ENCODE peak calls at places on chromosome 13, in nine cellular contexts. Y, X, S, J, B, P, C, I and M are unnamed samples.

GRCh38 chr13:49444517-49445395 is 682 bp downstream of the SETDB2 start:
- DNase-seq in Y (no peak), X (peak; percentile 61), S (no peak), J (no peak), B (no peak), P (peak; percentile 35), C (peak; percentile 25), I (peak; percentile 78), M (no peak)

GRCh38 chr13:53562419-53562818 is 533.8 kb downstream of the OLFM4 start:
- DNase-seq in Y (no peak), X (no peak), S (no peak), J (no peak), B (no peak), P (no peak), C (no peak), I (no peak), M (no peak)

GRCh38 chr13:30870049-30870884 is 35.8 kb upstream of the MEDAG start:
- DNase-seq in Y (peak; percentile 78), X (peak; percentile 57), S (peak; percentile 92), J (peak; percentile 91), B (peak; percentile 90), P (peak; percentile 55), C (peak; percentile 38), I (peak; percentile 89), M (no peak)

GRCh38 chr13:21511841-21512240 is 52.7 kb upstream of the ZDHHC20 start:
- DNase-seq in Y (no peak), X (no peak), S (no peak), J (no peak), B (no peak), P (no peak), C (no peak), I (no peak), M (no peak)

GRCh38 chr13:77533875-77534788 is 1.4 kb upstream of the SCEL start:
- DNase-seq in Y (no peak), X (no peak), S (no peak), J (no peak), B (no peak), P (no peak), C (peak; percentile 30), I (no peak), M (no peak)

GRCh38 chr13:94617389-94618000 is 15.8 kb downstream of the GPR180 start:
- DNase-seq in Y (no peak), X (peak; percentile 21), S (no peak), J (no peak), B (no peak), P (no peak), C (no peak), I (no peak), M (no peak)

GRCh38 chr13:70203661-70204229 is 95.5 kb upstream of the KLHL1 start:
- DNase-seq in Y (no peak), X (no peak), S (no peak), J (no peak), B (no peak), P (no peak), C (peak; percentile 12), I (no peak), M (no peak)

GRCh38 chr13:33401238-33401637 is 115.7 kb upstream of the STARD13 start:
- DNase-seq in Y (peak; percentile 23), X (no peak), S (no peak), J (no peak), B (peak; percentile 65), P (peak; percentile 75), C (no peak), I (no peak), M (no peak)

GRCh38 chr13:50309872-50310594 is 294.8 kb downstream of the KCNRG start:
- DNase-seq in Y (no peak), X (no peak), S (no peak), J (no peak), B (no peak), P (no peak), C (no peak), I (no peak), M (no peak)

GRCh38 chr13:103283451-103283820 is 217.2 kb upstream of the SLC10A2 start:
- DNase-seq in Y (no peak), X (no peak), S (no peak), J (no peak), B (no peak), P (no peak), C (no peak), I (no peak), M (no peak)

GRCh38 chr13:104810242-104810641 is 1725.2 kb downstream of the EFNB2 start:
- DNase-seq in Y (no peak), X (no peak), S (no peak), J (no peak), B (no peak), P (no peak), C (no peak), I (no peak), M (no peak)

GRCh38 chr13:108346376-108346775 is 76.9 kb downstream of the TNFSF13B start:
- DNase-seq in Y (no peak), X (no peak), S (no peak), J (no peak), B (no peak), P (no peak), C (no peak), I (no peak), M (no peak)

GRCh38 chr13:106118996-106119395 is 416.5 kb downstream of the EFNB2 start:
- DNase-seq in Y (no peak), X (no peak), S (no peak), J (no peak), B (no peak), P (no peak), C (no peak), I (no peak), M (no peak)

GRCh38 chr13:104953588-104953987 is 1581.9 kb downstream of the EFNB2 start:
- DNase-seq in Y (no peak), X (no peak), S (no peak), J (no peak), B (no peak), P (no peak), C (no peak), I (no peak), M (no peak)

GRCh38 chr13:113635709-113636108 is 22.3 kb downstream of the ATP4B start:
- DNase-seq in Y (no peak), X (no peak), S (no peak), J (no peak), B (no peak), P (no peak), C (no peak), I (no peak), M (peak; percentile 47)

GRCh38 chr13:113635048-113635420 is 23.0 kb downstream of the ATP4B start:
- DNase-seq in Y (no peak), X (no peak), S (no peak), J (no peak), B (no peak), P (no peak), C (no peak), I (no peak), M (peak; percentile 58)

GRCh38 chr13:113638173-113638746 is 19.7 kb downstream of the ATP4B start:
- DNase-seq in Y (no peak), X (no peak), S (peak; percentile 3), J (peak; percentile 10), B (peak; percentile 9), P (peak; percentile 4), C (no peak), I (no peak), M (no peak)

GRCh38 chr13:113637262-113638160 is 20.5 kb downstream of the ATP4B start:
- DNase-seq in Y (no peak), X (no peak), S (no peak), J (no peak), B (peak; percentile 17), P (peak; percentile 4), C (no peak), I (no peak), M (peak; percentile 29)

GRCh38 chr13:113636266-113636963 is 21.6 kb downstream of the ATP4B start:
- DNase-seq in Y (no peak), X (no peak), S (no peak), J (no peak), B (no peak), P (no peak), C (no peak), I (no peak), M (peak; percentile 45)
- TF ChIP-seq POLR2A in Y (no peak), X (no peak), S (no peak), J (no peak), B (no peak), P (no peak), C (no peak), I (no peak), M (no peak)

GRCh38 chr13:48037346-48038173 is at the start of gene NUDT15:
- DNase-seq in Y (peak; percentile 83), X (peak; percentile 95), S (peak; percentile 88), J (peak; percentile 76), B (peak; percentile 94), P (peak; percentile 95), C (peak; percentile 96), I (peak; percentile 89), M (peak; percentile 98)
- TF ChIP-seq POLR2A in Y (peak; percentile 53), X (peak; percentile 97), S (peak; percentile 76), J (peak; percentile 42), B (peak; percentile 79), P (peak; percentile 97), C (peak; percentile 76), I (no peak), M (peak; percentile 59)

GRCh38 chr13:27482996-27483395 is 32.6 kb upstream of the MTIF3 start:
- DNase-seq in Y (no peak), X (peak; percentile 12), S (no peak), J (no peak), B (peak; percentile 34), P (peak; percentile 43), C (no peak), I (no peak), M (no peak)
- TF ChIP-seq POLR2A in Y (no peak), X (no peak), S (no peak), J (no peak), B (no peak), P (no peak), C (no peak), I (no peak), M (no peak)

GRCh38 chr13:76470991-76471390 is 415.2 kb downstream of the KCTD12 start:
- DNase-seq in Y (no peak), X (no peak), S (no peak), J (no peak), B (no peak), P (no peak), C (no peak), I (no peak), M (no peak)
- TF ChIP-seq POLR2A in Y (no peak), X (no peak), S (no peak), J (no peak), B (no peak), P (no peak), C (no peak), I (no peak), M (no peak)